ENCODE peak calls at places on chromosomes 6 and 20, in five cellular contexts. M, Q, N, P and L are unnamed samples.

GRCh38 chr6:7723041-7723447 is 2.9 kb upstream of the BMP6 start:
- DNase-seq in Q (peak; percentile 75), N (peak; percentile 85), M (peak; percentile 67), P (peak; percentile 76), L (peak; percentile 64)

GRCh38 chr6:43644940-43645612 is at the start of gene RSPH9:
- DNase-seq in Q (no peak), M (no peak), P (peak; percentile 72), N (no peak), L (peak; percentile 55)

GRCh38 chr20:6886065-6886729 is 118.7 kb downstream of the BMP2 start:
- DNase-seq in Q (no peak), N (no peak), P (no peak), M (no peak), L (no peak)

GRCh38 chr6:3314621-3315020 is 55.9 kb downstream of the PSMG4 start:
- DNase-seq in Q (no peak), N (no peak), M (no peak), P (no peak), L (no peak)

GRCh38 chr6:10995114-10995707 is 48.9 kb downstream of the ELOVL2 start:
- DNase-seq in N (no peak), M (no peak), Q (no peak), P (no peak), L (no peak)

GRCh38 chr6:119110601-119111548 is 32.4 kb upstream of the FAM184A start:
- DNase-seq in N (peak; percentile 44), M (peak; percentile 30), Q (peak; percentile 7), P (peak; percentile 75), L (peak; percentile 74)

GRCh38 chr6:109925060-109925459 is 53.1 kb upstream of the GPR6 start:
- DNase-seq in P (peak; percentile 1), M (no peak), Q (no peak), N (no peak), L (no peak)

GRCh38 chr20:62068997-62069396 is 3.3 kb upstream of the TAF4 start:
- DNase-seq in Q (no peak), N (no peak), M (no peak), P (no peak), L (no peak)

GRCh38 chr6:47238456-47238995 is 71.2 kb downstream of the TNFRSF21 start:
- DNase-seq in M (no peak), Q (no peak), P (peak; percentile 81), N (no peak), L (peak; percentile 77)

GRCh38 chr6:72037006-72037405 is 150.7 kb downstream of the RIMS1 start:
- DNase-seq in N (no peak), M (no peak), P (no peak), Q (no peak), L (no peak)

GRCh38 chr6:169841907-169842606 is 90.6 kb downstream of the ERMARD start:
- DNase-seq in N (no peak), P (no peak), M (no peak), Q (no peak), L (no peak)

GRCh38 chr20:2713285-2713684 is 20.7 kb downstream of the EBF4 start:
- DNase-seq in P (no peak), N (no peak), Q (no peak), M (no peak), L (no peak)

GRCh38 chr20:14845199-14846160 is 508.1 kb upstream of the FLRT3 start:
- DNase-seq in M (no peak), Q (peak; percentile 58), P (no peak), N (no peak), L (no peak)

GRCh38 chr20:41178495-41178894 is 41.2 kb downstream of the PLCG1 start:
- DNase-seq in P (no peak), Q (no peak), M (no peak), N (no peak), L (no peak)

GRCh38 chr6:3584611-3585010 is 127.8 kb upstream of the SLC22A23 start:
- DNase-seq in P (peak; percentile 23), Q (no peak), N (no peak), M (no peak), L (peak; percentile 8)

DNA sequence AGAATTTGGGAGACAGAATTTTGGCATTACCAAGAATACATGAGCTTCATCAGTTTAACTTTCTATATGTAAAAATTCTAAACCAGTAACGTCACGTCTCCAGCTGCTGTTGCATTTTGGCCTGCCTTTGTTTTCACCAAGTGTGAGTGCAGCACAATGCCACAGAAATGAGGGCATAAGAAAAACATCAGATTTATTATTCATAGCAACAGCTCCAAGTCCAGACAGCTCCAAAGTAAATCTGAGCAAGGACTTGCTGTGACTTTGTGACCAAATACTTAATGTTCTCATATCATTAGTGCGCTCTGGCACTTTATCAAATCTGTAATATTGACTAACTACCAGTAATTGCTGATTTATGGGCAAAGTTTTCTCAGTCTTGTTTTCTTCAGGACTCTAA is 11.0 kb upstream of the FBXL4 start:
- DNase-seq in N (no peak), Q (no peak), P (peak; percentile 1), M (no peak), L (no peak)
- H3K27ac ChIP-seq in N (no peak overlapping the region), Q (no peak overlapping the region), P (no peak overlapping the region), M (no peak overlapping the region), L (no peak overlapping the region)

GRCh38 chr6:30726506-30727413 is 6.6 kb downstream of the TUBB start:
- DNase-seq in P (no peak), M (no peak), N (no peak), Q (no peak), L (no peak)

GRCh38 chr6:30725713-30726505 is 5.8 kb downstream of the TUBB start:
- DNase-seq in P (peak; percentile 73), Q (no peak), M (peak; percentile 60), N (no peak), L (peak; percentile 62)

GRCh38 chr6:30727920-30728605 is 7.9 kb downstream of the TUBB start:
- DNase-seq in P (peak; percentile 59), Q (no peak), N (no peak), M (peak; percentile 21), L (no peak)

GRCh38 chr6:30722280-30723112 is 2.3 kb downstream of the TUBB start:
- DNase-seq in Q (no peak), P (peak; percentile 57), M (peak; percentile 82), N (peak; percentile 62), L (no peak)

GRCh38 chr6:30724906-30725667 is 4.9 kb downstream of the TUBB start:
- DNase-seq in N (no peak), P (no peak), Q (no peak), M (no peak), L (no peak)
- H4K20me1 ChIP-seq in N (peaks cover 21% of the 10 kb centered on the region), P (peaks cover 5% of the 10 kb centered on the region), Q (peaks cover 31% of the 10 kb centered on the region), M (peaks cover 54% of the 10 kb centered on the region), L (peaks cover 65% of the 10 kb centered on the region)

DNA sequence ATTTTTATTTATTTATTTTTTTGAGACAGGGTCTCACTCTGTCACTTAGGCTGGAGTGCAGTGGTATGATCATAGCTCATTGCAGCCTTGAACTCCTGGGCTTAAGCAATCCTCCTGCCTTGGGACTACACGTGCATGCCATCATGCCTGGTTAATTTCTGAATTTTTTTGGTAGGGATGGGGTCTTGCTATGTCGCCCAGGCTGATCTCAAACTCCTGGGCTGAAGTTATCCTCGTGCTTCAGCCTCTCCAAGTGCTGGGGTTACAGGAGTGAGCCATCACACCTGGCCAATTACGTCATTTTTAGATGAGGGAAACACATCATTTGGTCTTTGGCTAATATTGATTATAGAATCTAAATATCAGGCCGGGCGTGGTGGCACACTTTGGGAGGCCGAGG is 32.1 kb downstream of the SOX4 start:
- DNase-seq in Q (no peak), P (no peak), N (no peak), M (no peak), L (no peak)
- H3K4me2 ChIP-seq in Q (no peak overlapping the region), P (no peak overlapping the region), N (no peak overlapping the region), M (no peak overlapping the region), L (no peak overlapping the region)

GRCh38 chr20:33401042-33401921 is at the start of gene CDK5RAP1:
- DNase-seq in N (peak; percentile 88), Q (no peak), M (peak; percentile 92), P (peak; percentile 93), L (peak; percentile 89)
- H3K27ac ChIP-seq in N (peak within 1 kb of the TSS; percentile 54), Q (peak within 1 kb of the TSS; percentile 64), M (peak within 1 kb of the TSS; percentile 86), P (peak within 1 kb of the TSS; percentile 48), L (peak within 1 kb of the TSS; percentile 29)

GRCh38 chr6:87912102-87912501 is 135.5 kb upstream of the SPACA1 start:
- DNase-seq in M (no peak), P (no peak), N (no peak), Q (no peak), L (no peak)

GRCh38 chr6:87908978-87909802 is 138.5 kb upstream of the SPACA1 start:
- DNase-seq in P (peak; percentile 78), M (no peak), Q (no peak), N (no peak), L (peak; percentile 74)

GRCh38 chr6:87905101-87905517 is 142.5 kb upstream of the SPACA1 start:
- DNase-seq in Q (no peak), P (no peak), N (no peak), M (no peak), L (no peak)

GRCh38 chr6:87907521-87907920 is 140.1 kb upstream of the SPACA1 start:
- DNase-seq in Q (no peak), N (no peak), M (peak; percentile 46), P (peak; percentile 91), L (peak; percentile 91)

DNA sequence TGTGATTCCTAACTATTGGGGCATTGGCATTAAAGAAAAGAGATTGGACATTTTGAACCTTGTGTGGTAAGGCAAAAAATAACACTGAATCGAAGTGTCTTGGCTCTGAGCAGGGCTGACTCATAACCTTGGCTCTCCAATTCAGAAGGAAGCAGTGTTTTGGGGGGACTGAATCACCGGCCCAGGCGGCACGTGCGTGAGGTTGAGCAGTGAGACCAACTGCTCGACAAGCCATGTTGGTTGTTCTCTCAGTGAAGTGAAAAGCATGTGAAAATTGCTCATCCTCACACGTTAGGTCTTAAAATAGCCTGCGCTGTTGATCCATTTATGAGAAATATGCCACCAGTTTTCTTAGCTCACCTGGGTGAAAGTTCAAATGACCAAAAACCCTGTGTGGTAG is 137.8 kb upstream of the SPACA1 start:
- DNase-seq in M (no peak), N (no peak), Q (peak; percentile 13), P (peak; percentile 97), L (peak; percentile 95)
- H4K20me1 ChIP-seq in M (peaks cover 3% of the 10 kb centered on the region), N (no peaks in the 10 kb centered on the region), Q (no peaks in the 10 kb centered on the region), P (no peaks in the 10 kb centered on the region), L (no peaks in the 10 kb centered on the region)

GRCh38 chr6:34638834-34639736 is 57.5 kb downstream of the ILRUN start:
- DNase-seq in Q (no peak), P (no peak), N (no peak), M (no peak), L (no peak)
- H3K4me2 ChIP-seq in Q (no peak overlapping the region), P (no peak overlapping the region), N (no peak overlapping the region), M (no peak overlapping the region), L (no peak overlapping the region)

DNA sequence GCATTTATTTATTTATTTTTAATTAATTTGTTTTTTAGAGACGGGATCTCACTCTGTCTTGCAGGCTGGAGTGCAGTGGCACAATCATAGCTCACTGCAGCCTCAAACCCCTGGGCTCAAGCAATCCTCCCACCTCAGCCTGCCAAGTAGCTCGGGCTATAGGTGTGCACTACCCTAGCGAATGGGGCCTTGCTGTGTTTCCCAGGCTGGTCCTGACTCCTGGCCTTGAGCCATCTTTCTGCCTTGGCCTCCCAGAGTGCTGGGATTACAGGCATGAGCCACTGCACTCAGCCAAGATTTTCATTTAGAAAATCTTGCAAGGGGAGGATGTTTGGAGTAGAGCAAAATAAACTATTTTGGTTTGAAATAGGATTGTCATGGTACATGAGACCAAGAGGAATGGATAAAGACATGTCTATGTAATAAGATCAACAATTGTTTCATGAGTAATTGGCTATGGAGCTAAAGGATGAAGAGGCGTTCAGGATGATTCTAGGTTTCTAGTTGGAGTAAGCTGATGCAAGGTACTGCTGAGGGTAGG is 237.8 kb downstream of the UST start:
- DNase-seq in Q (no peak), P (no peak), M (no peak), N (no peak), L (no peak)
- H3K27ac ChIP-seq in Q (no peak overlapping the region), P (no peak overlapping the region), M (no peak overlapping the region), N (no peak overlapping the region), L (no peak overlapping the region)